ENCODE peak calls at places on chromosomes 11 and 22, in nine cellular contexts. T is adrenal gland; U is brain microvascular endothelial cell; R is effector memory CD4-positive, alpha-beta T cell; L is uterus; O is cardiac muscle cell; Z is fibroblast of lung; E is GM23338; X is transverse colon. F is an unnamed sample.
A peak's percentile ranks its signal among the peaks of the same experiment; 100 is the strongest.

GRCh38 chr11:27201454-27202302 is 161.1 kb downstream of the BBOX1 start:
- DNase-seq in T (peak; percentile 96), U (peak; percentile 76), R (no peak), L (peak; percentile 81), O (peak; percentile 91), Z (peak; percentile 88), E (peak; percentile 32), X (peak; percentile 96), F (peak; percentile 94)

GRCh38 chr22:50306753-50307749 is at the start of gene PLXNB2:
- DNase-seq in T (peak; percentile 83), U (peak; percentile 47), R (no peak), L (peak; percentile 84), O (peak; percentile 88), Z (peak; percentile 79), E (peak; percentile 83), X (peak; percentile 85), F (peak; percentile 61)

GRCh38 chr22:25000686-25001085 is 48.2 kb downstream of the KIAA1671 start:
- DNase-seq in T (no peak), U (no peak), R (no peak), L (no peak), O (no peak), Z (no peak), E (no peak), X (no peak), F (no peak)

GRCh38 chr11:75737314-75737713 is 19.7 kb downstream of the MOGAT2 start:
- DNase-seq in T (no peak), U (no peak), R (no peak), L (no peak), O (no peak), Z (no peak), E (no peak), X (no peak), F (no peak)

GRCh38 chr11:75554258-75555022 is 7.6 kb upstream of the SERPINH1 start:
- DNase-seq in T (peak; percentile 87), U (peak; percentile 99), R (no peak), L (peak; percentile 99), O (peak; percentile 92), Z (peak; percentile 100), E (peak; percentile 88), X (peak; percentile 82), F (peak; percentile 27)

GRCh38 chr11:62666259-62666926 is 1.3 kb downstream of the CSKMT start:
- DNase-seq in T (no peak), U (no peak), R (no peak), L (no peak), O (no peak), Z (no peak), E (no peak), X (no peak), F (no peak)

GRCh38 chr11:108824601-108825000 is 159.7 kb downstream of the DDX10 start:
- DNase-seq in T (no peak), U (no peak), R (no peak), L (no peak), O (no peak), Z (no peak), E (no peak), X (no peak), F (no peak)

GRCh38 chr11:114358711-114359110 is 41.6 kb downstream of the C11orf71 start:
- DNase-seq in T (no peak), U (no peak), R (no peak), L (no peak), O (no peak), Z (peak; percentile 32), E (no peak), X (no peak), F (no peak)

GRCh38 chr11:61893981-61894380 is 2.6 kb upstream of the FADS3 start:
- DNase-seq in T (no peak), U (peak; percentile 77), R (no peak), L (no peak), O (no peak), Z (peak; percentile 88), E (no peak), X (no peak), F (no peak)

GRCh38 chr11:102306048-102306575 is 11.2 kb upstream of the BIRC3 start:
- DNase-seq in T (no peak), U (no peak), R (no peak), L (no peak), O (no peak), Z (peak; percentile 29), E (no peak), X (peak; percentile 83), F (peak; percentile 84)

GRCh38 chr11:33515347-33515746 is 185.3 kb downstream of the C11orf91 start:
- DNase-seq in T (no peak), U (no peak), R (no peak), L (peak; percentile 15), O (no peak), Z (peak; percentile 62), E (no peak), X (no peak), F (no peak)

GRCh38 chr22:27416553-27417427 is 384.8 kb downstream of the MN1 start:
- DNase-seq in T (no peak), U (peak; percentile 69), R (no peak), L (no peak), O (peak; percentile 10), Z (peak; percentile 93), E (peak; percentile 83), X (no peak), F (no peak)

GRCh38 chr22:27573280-27573711 is 228.3 kb downstream of the MN1 start:
- DNase-seq in T (no peak), U (no peak), R (no peak), L (no peak), O (no peak), Z (no peak), E (peak; percentile 57), X (no peak), F (no peak)

GRCh38 chr22:45863981-45864751 is 112.8 kb downstream of the WNT7B start:
- DNase-seq in T (peak; percentile 65), U (peak; percentile 28), R (peak; percentile 8), L (peak; percentile 46), O (peak; percentile 60), Z (peak; percentile 78), E (peak; percentile 85), X (peak; percentile 58), F (peak; percentile 71)

GRCh38 chr11:120310875-120311274 is 14.2 kb upstream of the TLCD5 start:
- DNase-seq in T (no peak), U (no peak), R (no peak), L (no peak), O (peak; percentile 30), Z (no peak), E (no peak), X (peak; percentile 55), F (no peak)

GRCh38 chr11:120317689-120318195 is 7.4 kb upstream of the TLCD5 start:
- DNase-seq in T (no peak), U (no peak), R (no peak), L (no peak), O (no peak), Z (no peak), E (no peak), X (no peak), F (no peak)

GRCh38 chr11:120316880-120317688 is 8.0 kb upstream of the TLCD5 start:
- DNase-seq in T (peak; percentile 52), U (no peak), R (no peak), L (peak; percentile 73), O (peak; percentile 69), Z (no peak), E (peak; percentile 74), X (peak; percentile 90), F (no peak)

GRCh38 chr11:120318906-120319305 is 6.2 kb upstream of the TLCD5 start:
- DNase-seq in T (no peak), U (no peak), R (no peak), L (no peak), O (no peak), Z (no peak), E (no peak), X (no peak), F (no peak)

DNA sequence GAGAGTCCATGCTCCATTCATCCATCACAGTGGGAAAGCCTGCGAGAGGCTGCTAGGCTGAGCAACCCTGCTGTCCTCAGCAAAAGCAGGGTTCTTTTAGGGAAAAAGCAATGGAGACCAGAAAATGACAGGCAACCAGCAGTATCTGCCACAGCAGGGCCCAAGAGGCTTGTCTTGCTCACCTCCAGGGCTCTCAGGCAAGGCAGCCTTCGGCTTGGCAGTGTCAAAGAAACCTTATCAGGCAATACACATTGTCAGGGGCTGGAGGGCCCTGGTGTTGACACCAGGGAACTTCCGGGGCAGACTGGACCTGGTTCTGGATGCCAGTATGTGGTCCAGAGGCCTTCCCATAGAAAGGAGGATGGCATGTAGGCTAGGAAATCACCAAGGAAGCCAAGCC is 10.2 kb upstream of the TLCD5 start:
- DNase-seq in T (no peak), U (no peak), R (no peak), L (no peak), O (no peak), Z (no peak), E (no peak), X (no peak), F (no peak)
- H3K27ac ChIP-seq in T (no peak overlapping the region), U (no peak overlapping the region), R (no peak overlapping the region), L (no peak overlapping the region), O (peak overlapping the region; percentile 51), Z (no peak overlapping the region), E (no peak overlapping the region), X (no peak overlapping the region), F (no peak overlapping the region)

GRCh38 chr11:65362320-65362931 is 7.9 kb downstream of the TIGD3 start:
- DNase-seq in T (no peak), U (no peak), R (no peak), L (no peak), O (no peak), Z (no peak), E (no peak), X (peak; percentile 60), F (peak; percentile 72)
- H3K27ac ChIP-seq in T (no peak overlapping the region), U (no peak overlapping the region), R (no peak overlapping the region), L (no peak overlapping the region), O (no peak overlapping the region), Z (no peak overlapping the region), E (no peak overlapping the region), X (peak overlapping the region; percentile 34), F (peak overlapping the region; percentile 76)

GRCh38 chr11:14117632-14118031 is 155.1 kb downstream of the SPON1 start:
- DNase-seq in T (no peak), U (no peak), R (no peak), L (no peak), O (no peak), Z (no peak), E (no peak), X (no peak), F (no peak)
- H3K27ac ChIP-seq in T (no peak overlapping the region), U (no peak overlapping the region), R (no peak overlapping the region), L (no peak overlapping the region), O (no peak overlapping the region), Z (no peak overlapping the region), E (no peak overlapping the region), X (no peak overlapping the region), F (no peak overlapping the region)

GRCh38 chr11:14566331-14567063 is 46.3 kb upstream of the PSMA1 start:
- DNase-seq in T (no peak), U (no peak), R (no peak), L (no peak), O (no peak), Z (no peak), E (no peak), X (no peak), F (no peak)
- H3K27ac ChIP-seq in T (no peak overlapping the region), U (no peak overlapping the region), R (no peak overlapping the region), L (no peak overlapping the region), O (no peak overlapping the region), Z (no peak overlapping the region), E (no peak overlapping the region), X (no peak overlapping the region), F (no peak overlapping the region)

F was measured in Peyer's patch.